ENCODE peak calls at places on chromosomes 4 and X, in five cellular contexts. V is CD8-positive, alpha-beta memory T cell; I is neural progenitor cell; J is breast epithelium; O is GM12878. E is an unnamed sample.

GRCh38 chr4:74376888-74377483 is 12.0 kb downstream of the EREG start:
- DNase-seq in V (no peak), I (peak), J (no peak), O (no peak), E (no peak)

GRCh38 chrX:522456-522855 is 108.1 kb upstream of the SHOX start:
- DNase-seq in V (no peak), I (no peak), J (no peak), O (no peak), E (no peak)

GRCh38 chrX:155070663-155070974 is 317 bp downstream of the CMC4 start:
- DNase-seq in V (no peak), I (no peak), J (no peak), O (no peak), E (no peak)

GRCh38 chrX:38968817-38969216 is 167.6 kb downstream of the MID1IP1 start:
- DNase-seq in V (no peak), I (no peak), J (no peak), O (no peak), E (no peak)

GRCh38 chr4:36288727-36289126 is 7.3 kb downstream of the DTHD1 start:
- DNase-seq in V (no peak), I (no peak), J (no peak), O (no peak), E (no peak)

GRCh38 chr4:83276299-83277040 is 8.1 kb downstream of the COQ2 start:
- DNase-seq in V (no peak), I (no peak), J (no peak), O (no peak), E (no peak)

GRCh38 chr4:19381068-19381467 is 870.6 kb upstream of the SLIT2 start:
- DNase-seq in V (no peak), I (no peak), J (no peak), O (no peak), E (no peak)

GRCh38 chr4:73704314-73705055 is 35.9 kb upstream of the CXCL8 start:
- DNase-seq in V (no peak), I (no peak), J (no peak), O (no peak), E (no peak)

GRCh38 chr4:165201806-165202205 is 5.6 kb upstream of the KLHL2 start:
- DNase-seq in V (no peak), I (no peak), J (no peak), O (no peak), E (no peak)

GRCh38 chr4:175776217-175776616 is 35.8 kb downstream of the GPM6A start:
- DNase-seq in V (no peak), I (no peak), J (no peak), O (no peak), E (no peak)

GRCh38 chr4:6236816-6237390 is 32.7 kb upstream of the WFS1 start:
- DNase-seq in V (no peak), I (no peak), J (peak), O (no peak), E (no peak)

GRCh38 chr4:40837094-40837870 is 87.5 kb downstream of the NSUN7 start:
- DNase-seq in V (no peak), I (no peak), J (no peak), O (no peak), E (no peak)

GRCh38 chr4:68152411-68152810 is 22.7 kb upstream of the TMPRSS11F start:
- DNase-seq in V (no peak), I (no peak), J (no peak), O (no peak), E (no peak)

GRCh38 chr4:147924604-147925412 is 192.9 kb downstream of the ARHGAP10 start:
- DNase-seq in V (no peak), I (peak), J (no peak), O (no peak), E (peak)

GRCh38 chr4:147923854-147924253 is 192.0 kb downstream of the ARHGAP10 start:
- DNase-seq in V (no peak), I (no peak), J (no peak), O (no peak), E (no peak)

GRCh38 chr4:147933316-147933715 is 201.4 kb downstream of the ARHGAP10 start:
- DNase-seq in V (no peak), I (peak), J (no peak), O (no peak), E (no peak)

GRCh38 chr4:147928400-147928799 is 196.5 kb downstream of the ARHGAP10 start:
- DNase-seq in V (no peak), I (no peak), J (no peak), O (no peak), E (no peak)

GRCh38 chr4:147927377-147928137 is 195.7 kb downstream of the ARHGAP10 start:
- DNase-seq in V (no peak), I (no peak), J (no peak), O (no peak), E (no peak)
- H3K27ac ChIP-seq in V (no peak), I (no peak), J (no peak), O (no peak), E (no peak)

DNA sequence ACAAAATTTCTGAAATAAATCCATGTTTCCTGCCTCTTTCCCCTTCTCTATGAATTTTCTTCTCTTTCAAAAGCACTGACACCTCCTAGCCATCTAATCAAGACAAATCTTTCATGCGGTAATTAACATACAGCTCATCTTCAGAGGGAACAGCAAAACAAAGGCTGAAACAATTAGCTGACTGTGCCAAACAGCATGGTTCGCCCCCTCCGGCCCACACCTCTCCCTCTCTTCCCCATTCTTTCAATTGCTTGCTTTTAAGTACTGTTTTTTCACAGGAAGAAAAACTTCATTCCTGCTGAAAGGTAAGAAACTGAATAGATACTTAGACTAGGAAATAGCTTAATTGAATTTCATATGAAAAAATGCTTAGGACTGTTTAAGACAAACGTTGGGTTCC is 291.1 kb upstream of the NOCT start:
- DNase-seq in V (no peak), I (peak), J (no peak), O (no peak), E (no peak)
- H3K27ac ChIP-seq in V (no peak), I (peak), J (no peak), O (no peak), E (no peak)

GRCh38 chr4:95107635-95108034 is 349.9 kb downstream of the BMPR1B start:
- DNase-seq in V (no peak), I (no peak), J (no peak), O (no peak), E (no peak)
- H3K27ac ChIP-seq in V (no peak), I (no peak), J (no peak), O (no peak), E (no peak)

GRCh38 chrX:20363003-20363674 is 96.4 kb upstream of the RPS6KA3 start:
- DNase-seq in V (no peak), I (no peak), J (no peak), O (no peak), E (no peak)

GRCh38 chrX:20362268-20363002 is 95.7 kb upstream of the RPS6KA3 start:
- DNase-seq in V (no peak), I (peak), J (no peak), O (no peak), E (no peak)

GRCh38 chrX:20361890-20362262 is 95.2 kb upstream of the RPS6KA3 start:
- DNase-seq in V (no peak), I (peak), J (no peak), O (no peak), E (no peak)

GRCh38 chrX:20364238-20364637 is 97.5 kb upstream of the RPS6KA3 start:
- DNase-seq in V (no peak), I (no peak), J (no peak), O (no peak), E (no peak)

DNA sequence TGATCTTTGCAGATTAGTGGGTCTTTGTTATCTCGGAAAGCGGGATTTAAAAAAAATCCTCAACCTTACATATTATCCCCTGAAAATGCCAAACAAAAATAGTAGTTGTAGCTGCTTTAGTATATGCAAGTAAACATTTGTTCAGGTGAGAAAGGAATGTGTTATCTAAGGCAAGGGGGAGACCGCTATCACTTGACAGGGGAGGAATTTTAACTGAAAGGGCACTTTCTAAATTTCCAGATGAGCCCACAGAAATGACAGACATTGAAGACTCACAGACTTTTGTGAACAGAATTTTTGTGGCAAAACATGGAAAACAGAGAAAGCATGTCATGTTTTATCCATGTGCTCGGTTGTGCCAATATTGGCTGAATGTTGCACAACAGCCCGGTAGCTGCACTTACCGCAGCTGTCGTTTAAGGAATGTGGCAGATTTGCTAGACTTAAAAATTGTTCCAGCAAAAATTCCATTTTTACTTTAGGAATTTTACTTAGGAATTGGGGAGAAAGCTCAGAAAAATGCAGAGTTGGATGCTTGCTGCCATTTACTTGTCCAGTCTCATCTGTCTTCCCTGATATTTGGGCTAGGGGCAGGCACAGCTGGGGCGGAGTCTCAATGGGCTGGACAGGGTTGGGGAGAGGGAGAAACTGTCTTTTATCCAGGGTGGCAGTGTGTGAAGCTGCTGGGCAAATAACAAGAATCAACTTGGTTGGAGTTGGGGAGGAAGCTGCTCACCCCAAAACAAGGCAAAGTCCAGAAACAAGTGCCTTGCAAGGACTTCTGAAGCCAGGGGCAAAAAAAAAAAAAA is 94.6 kb upstream of the RPS6KA3 start:
- DNase-seq in V (no peak), I (peak), J (no peak), O (no peak), E (no peak)
- H3K27ac ChIP-seq in V (no peak), I (no peak), J (no peak), O (no peak), E (no peak)

GRCh38 chrX:99271641-99272040 is 1138.4 kb downstream of the PCDH19 start:
- DNase-seq in V (no peak), I (no peak), J (no peak), O (no peak), E (no peak)

DNA sequence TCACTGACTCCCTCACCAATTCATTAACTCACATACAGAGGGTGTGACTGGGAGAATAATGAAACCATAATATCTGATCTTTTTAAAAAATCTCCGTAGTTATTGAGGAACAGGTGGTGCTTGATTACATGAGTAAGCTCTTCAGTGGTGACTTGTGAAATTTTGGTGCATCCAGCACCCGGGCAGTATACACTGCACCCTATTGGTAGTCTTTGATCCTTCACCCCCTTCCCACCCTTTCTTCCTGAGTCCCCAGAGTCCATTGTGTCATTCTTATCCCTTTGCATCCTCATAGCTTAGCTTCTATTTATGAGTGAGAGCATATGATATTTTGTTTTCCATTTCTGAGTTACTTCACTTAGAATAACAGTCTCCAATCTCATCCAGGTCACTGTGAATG is 1143.8 kb downstream of the PCDH19 start:
- DNase-seq in V (no peak), I (no peak), J (no peak), O (no peak), E (no peak)
- H3K27ac ChIP-seq in V (no peak), I (no peak), J (no peak), O (no peak), E (no peak)

DNA sequence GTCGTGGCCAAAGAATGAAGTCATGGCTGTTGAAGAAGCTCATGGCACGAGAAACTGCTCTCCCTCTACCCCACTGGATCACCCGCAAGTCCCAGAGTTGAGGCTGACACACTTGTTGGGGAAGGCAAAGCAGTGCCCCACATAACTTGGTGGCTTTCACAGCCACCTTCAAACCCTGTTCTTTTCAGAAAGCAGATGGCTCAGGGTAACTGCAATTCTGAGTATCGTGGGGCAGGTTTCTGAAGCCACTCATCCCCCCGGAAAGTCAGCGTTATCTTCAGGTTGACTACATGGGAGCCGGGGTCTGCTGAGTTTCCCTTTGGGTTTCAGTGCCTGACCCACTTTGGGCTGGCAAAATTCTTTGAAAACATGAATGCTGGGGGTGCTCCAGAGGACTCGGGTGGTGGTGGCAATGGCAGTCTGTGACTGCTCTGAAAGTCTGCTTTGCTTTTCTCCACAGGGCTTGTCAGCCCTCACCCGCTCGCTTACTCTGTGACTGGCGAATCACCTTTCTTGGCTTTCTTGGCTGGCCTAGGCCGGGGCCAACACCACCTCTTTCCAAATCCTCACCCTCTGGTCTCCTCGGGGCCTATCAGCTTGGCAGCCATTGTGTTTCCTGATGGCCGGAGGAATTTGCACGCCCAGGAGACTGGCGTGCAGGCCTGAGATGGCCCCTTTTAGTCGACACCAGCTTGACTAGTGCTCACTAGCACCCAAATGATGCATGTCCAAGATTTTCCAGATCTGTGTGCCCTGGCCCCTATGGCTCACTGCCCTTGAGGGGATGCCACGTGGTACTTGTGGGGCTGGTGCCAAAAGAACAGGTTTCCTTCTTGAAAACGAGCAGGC is 7.3 kb downstream of the PPP1R3F start:
- DNase-seq in V (no peak), I (no peak), J (no peak), O (no peak), E (no peak)
- H3K27ac ChIP-seq in V (no peak), I (no peak), J (peak), O (no peak), E (no peak)

GRCh38 chr4:87910795-87911194 is 64.7 kb upstream of the SPP1 start:
- DNase-seq in V (no peak), I (peak), J (no peak), O (no peak), E (no peak)
- H3K27ac ChIP-seq in V (no peak), I (no peak), J (no peak), O (no peak), E (peak)

GRCh38 chr4:156959298-156959702 is 12.3 kb downstream of the PDGFC start:
- DNase-seq in V (no peak), I (no peak), J (no peak), O (no peak), E (no peak)
- H3K27ac ChIP-seq in V (no peak), I (no peak), J (no peak), O (no peak), E (no peak)

E was measured in caudate nucleus.